ENCODE peak calls at places on chromosomes 5 and 9, in ten cellular contexts. One of them, this sample, is unnamed.

GRCh38 chr9:37876376-37876775 is 27.6 kb downstream of the SLC25A51 start:
- DNase-seq in GM12878: no peak
- DNase-seq in endothelial cell of umbilical vein: no peak
- DNase-seq in WTC11: no peak
- DNase-seq in A549: no peak
- DNase-seq in HCT116: no peak
- DNase-seq in HepG2: no peak
- DNase-seq in K562: no peak
- DNase-seq in SK-N-SH: no peak
- DNase-seq in H1: no peak
- DNase-seq in this sample: no peak

GRCh38 chr9:33170464-33171156 is 3.5 kb upstream of the B4GALT1 start:
- DNase-seq in H1: no peak
- DNase-seq in GM12878: no peak
- DNase-seq in HCT116: peak
- DNase-seq in K562: no peak
- DNase-seq in A549: peak
- DNase-seq in HepG2: no peak
- DNase-seq in SK-N-SH: peak
- DNase-seq in WTC11: peak
- DNase-seq in endothelial cell of umbilical vein: no peak
- DNase-seq in this sample: peak

GRCh38 chr5:132496631-132497487 is 6.3 kb upstream of the IRF1 start:
- DNase-seq in GM12878: no peak
- DNase-seq in SK-N-SH: peak
- DNase-seq in K562: peak
- DNase-seq in endothelial cell of umbilical vein: peak
- DNase-seq in WTC11: peak
- DNase-seq in H1: no peak
- DNase-seq in A549: peak
- DNase-seq in HepG2: peak
- DNase-seq in HCT116: no peak
- DNase-seq in this sample: peak

GRCh38 chr9:37061763-37062162 is 27.7 kb upstream of the PAX5 start:
- DNase-seq in GM12878: no peak
- DNase-seq in WTC11: no peak
- DNase-seq in HCT116: no peak
- DNase-seq in HepG2: peak
- DNase-seq in H1: no peak
- DNase-seq in SK-N-SH: no peak
- DNase-seq in A549: peak
- DNase-seq in K562: no peak
- DNase-seq in endothelial cell of umbilical vein: no peak
- DNase-seq in this sample: peak

GRCh38 chr9:7236186-7236585 is 478.4 kb downstream of the KDM4C start:
- DNase-seq in K562: no peak
- DNase-seq in SK-N-SH: no peak
- DNase-seq in HCT116: no peak
- DNase-seq in H1: no peak
- DNase-seq in endothelial cell of umbilical vein: no peak
- DNase-seq in GM12878: no peak
- DNase-seq in WTC11: no peak
- DNase-seq in A549: no peak
- DNase-seq in HepG2: no peak
- DNase-seq in this sample: no peak

GRCh38 chr9:13810510-13810909 is 503.4 kb downstream of the NFIB start:
- DNase-seq in endothelial cell of umbilical vein: no peak
- DNase-seq in A549: no peak
- DNase-seq in K562: no peak
- DNase-seq in HCT116: no peak
- DNase-seq in GM12878: no peak
- DNase-seq in WTC11: no peak
- DNase-seq in H1: no peak
- DNase-seq in SK-N-SH: no peak
- DNase-seq in HepG2: no peak
- DNase-seq in this sample: no peak

GRCh38 chr5:142006363-142007236 is 6.2 kb downstream of the GNPDA1 start:
- DNase-seq in A549: no peak
- DNase-seq in endothelial cell of umbilical vein: no peak
- DNase-seq in SK-N-SH: no peak
- DNase-seq in H1: no peak
- DNase-seq in WTC11: no peak
- DNase-seq in HCT116: no peak
- DNase-seq in GM12878: no peak
- DNase-seq in K562: no peak
- DNase-seq in HepG2: no peak
- DNase-seq in this sample: peak

GRCh38 chr9:100317706-100318105 is 35.0 kb downstream of the TEX10 start:
- DNase-seq in A549: no peak
- DNase-seq in H1: no peak
- DNase-seq in WTC11: no peak
- DNase-seq in K562: no peak
- DNase-seq in endothelial cell of umbilical vein: no peak
- DNase-seq in SK-N-SH: no peak
- DNase-seq in HepG2: no peak
- DNase-seq in GM12878: no peak
- DNase-seq in HCT116: no peak
- DNase-seq in this sample: no peak

GRCh38 chr5:43191740-43192557 is at the start of gene NIM1K:
- DNase-seq in HCT116: no peak
- DNase-seq in endothelial cell of umbilical vein: peak
- DNase-seq in HepG2: peak
- DNase-seq in SK-N-SH: peak
- DNase-seq in K562: no peak
- DNase-seq in WTC11: peak
- DNase-seq in H1: peak
- DNase-seq in A549: peak
- DNase-seq in GM12878: no peak
- DNase-seq in this sample: peak

GRCh38 chr9:8492679-8493078 is 693.1 kb upstream of the DMAC1 start:
- DNase-seq in endothelial cell of umbilical vein: no peak
- DNase-seq in GM12878: no peak
- DNase-seq in HepG2: no peak
- DNase-seq in SK-N-SH: no peak
- DNase-seq in A549: no peak
- DNase-seq in WTC11: no peak
- DNase-seq in K562: no peak
- DNase-seq in HCT116: no peak
- DNase-seq in H1: no peak
- DNase-seq in this sample: no peak

GRCh38 chr5:132183723-132184122 is 43.9 kb downstream of the P4HA2 start:
- DNase-seq in K562: no peak
- DNase-seq in SK-N-SH: no peak
- DNase-seq in endothelial cell of umbilical vein: no peak
- DNase-seq in HepG2: no peak
- DNase-seq in HCT116: no peak
- DNase-seq in GM12878: no peak
- DNase-seq in WTC11: no peak
- DNase-seq in H1: no peak
- DNase-seq in A549: no peak
- DNase-seq in this sample: peak

GRCh38 chr5:149257875-149258705 is 13.6 kb upstream of the AFAP1L1 start:
- DNase-seq in WTC11: no peak
- DNase-seq in A549: no peak
- DNase-seq in HepG2: no peak
- DNase-seq in GM12878: no peak
- DNase-seq in endothelial cell of umbilical vein: no peak
- DNase-seq in SK-N-SH: no peak
- DNase-seq in H1: no peak
- DNase-seq in HCT116: no peak
- DNase-seq in K562: no peak
- DNase-seq in this sample: no peak

DNA sequence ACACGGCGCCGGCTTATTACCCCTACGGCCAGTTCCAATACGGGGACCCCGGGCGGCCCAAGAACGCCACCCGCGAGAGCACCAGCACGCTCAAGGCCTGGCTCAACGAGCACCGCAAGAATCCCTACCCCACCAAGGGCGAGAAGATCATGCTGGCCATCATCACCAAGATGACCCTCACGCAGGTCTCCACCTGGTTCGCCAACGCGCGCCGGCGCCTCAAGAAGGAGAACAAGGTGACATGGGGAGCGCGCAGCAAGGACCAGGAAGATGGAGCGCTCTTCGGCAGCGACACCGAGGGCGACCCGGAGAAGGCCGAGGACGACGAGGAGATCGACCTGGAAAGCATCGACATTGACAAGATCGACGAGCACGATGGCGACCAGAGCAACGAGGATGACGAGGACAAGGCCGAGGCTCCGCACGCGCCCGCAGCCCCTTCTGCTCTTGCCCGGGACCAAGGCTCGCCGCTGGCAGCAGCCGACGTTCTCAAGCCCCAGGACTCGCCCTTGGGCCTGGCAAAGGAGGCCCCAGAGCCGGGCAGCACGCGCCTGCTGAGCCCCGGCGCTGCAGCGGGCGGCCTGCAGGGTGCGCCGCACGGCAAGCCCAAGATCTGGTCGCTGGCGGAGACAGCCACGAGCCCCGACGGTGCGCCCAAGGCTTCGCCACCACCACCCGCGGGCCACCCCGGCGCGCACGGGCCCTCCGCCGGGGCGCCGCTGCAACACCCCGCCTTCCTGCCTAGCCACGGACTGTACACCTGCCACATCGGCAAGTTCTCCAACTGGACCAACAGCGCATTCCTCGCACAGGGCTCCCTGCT is 3.9 kb downstream of the IRX1 start:
- DNase-seq in GM12878: no peak
- DNase-seq in endothelial cell of umbilical vein: no peak
- DNase-seq in HepG2: no peak
- DNase-seq in SK-N-SH: peak
- DNase-seq in K562: no peak
- DNase-seq in H1: no peak
- DNase-seq in A549: no peak
- DNase-seq in HCT116: no peak
- DNase-seq in WTC11: peak
- DNase-seq in this sample: no peak
- TF ChIP-seq CTCF in GM12878: no peak
- TF ChIP-seq CTCF in endothelial cell of umbilical vein: peak
- TF ChIP-seq CTCF in HepG2: no peak
- TF ChIP-seq CTCF in SK-N-SH: no peak
- TF ChIP-seq CTCF in K562: peak
- TF ChIP-seq CTCF in H1: no peak
- TF ChIP-seq CTCF in A549: no peak
- TF ChIP-seq CTCF in HCT116: no peak
- TF ChIP-seq CTCF in WTC11: no peak
- TF ChIP-seq CTCF in this sample: no peak

DNA sequence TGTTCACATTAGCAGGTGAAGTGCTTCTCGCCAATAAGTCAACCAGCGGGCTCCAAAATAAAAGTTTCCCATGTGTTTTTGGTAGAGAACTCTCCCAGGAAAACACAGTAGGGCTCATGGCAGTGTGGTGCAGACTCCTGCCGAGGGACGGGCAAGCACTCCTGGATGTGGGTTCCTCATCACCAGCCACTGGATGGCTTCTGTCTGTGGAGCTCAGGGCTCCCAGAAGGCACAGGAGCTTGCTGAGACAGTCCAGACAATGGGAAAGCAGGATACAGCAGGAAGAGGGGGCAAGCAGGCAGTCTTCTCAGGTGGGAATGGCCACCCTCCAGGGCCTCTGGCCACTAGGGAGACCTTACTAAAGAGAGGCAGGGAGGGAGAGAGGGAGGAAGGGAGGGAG is 142.4 kb downstream of the HSD17B3 start:
- DNase-seq in K562: no peak
- DNase-seq in H1: no peak
- DNase-seq in endothelial cell of umbilical vein: no peak
- DNase-seq in SK-N-SH: no peak
- DNase-seq in GM12878: no peak
- DNase-seq in HCT116: no peak
- DNase-seq in HepG2: no peak
- DNase-seq in A549: no peak
- DNase-seq in WTC11: no peak
- DNase-seq in this sample: no peak
- TF ChIP-seq MAX in K562: no peak
- TF ChIP-seq MAX in H1: no peak
- TF ChIP-seq MAX in endothelial cell of umbilical vein: no peak
- TF ChIP-seq MAX in SK-N-SH: no peak
- TF ChIP-seq MAX in GM12878: no peak
- TF ChIP-seq MAX in HCT116: no peak
- TF ChIP-seq MAX in HepG2: no peak
- TF ChIP-seq MAX in A549: no peak
- TF ChIP-seq MAX in WTC11: no peak
- TF ChIP-seq MAX in this sample: no peak

DNA sequence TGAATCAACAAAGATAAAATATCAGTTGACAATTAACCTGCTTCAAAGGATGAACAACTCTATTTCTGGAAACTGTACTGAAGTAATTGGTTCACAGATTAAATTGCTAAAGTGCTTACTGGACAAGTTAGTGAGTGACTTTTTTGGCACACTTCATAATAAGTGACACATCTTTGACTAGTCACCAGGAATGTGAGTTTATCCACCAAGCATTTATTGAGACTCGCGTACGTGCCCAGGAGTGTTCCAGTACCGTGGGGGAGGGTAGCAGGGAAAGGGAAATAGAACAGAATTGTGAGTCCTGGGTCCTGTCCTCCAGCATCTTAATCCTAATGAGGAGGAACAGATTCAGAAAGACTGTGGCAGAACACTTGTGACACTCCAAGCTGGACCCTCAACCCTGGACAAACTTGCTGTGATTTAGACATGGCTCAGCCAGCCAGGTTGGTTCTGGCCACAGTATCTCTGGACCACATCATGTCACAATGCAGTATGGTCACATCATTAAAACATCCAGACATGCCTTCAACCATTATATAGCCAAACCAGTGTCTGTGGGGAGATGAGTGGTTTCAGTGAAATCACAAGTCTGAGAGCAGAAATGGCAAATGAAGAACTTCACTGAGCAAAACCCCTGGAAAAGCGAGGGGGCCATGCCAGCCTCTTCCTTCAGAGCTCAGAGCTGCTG is 623.1 kb downstream of the BNC2 start:
- DNase-seq in H1: no peak
- DNase-seq in HepG2: no peak
- DNase-seq in HCT116: no peak
- DNase-seq in GM12878: no peak
- DNase-seq in SK-N-SH: no peak
- DNase-seq in endothelial cell of umbilical vein: no peak
- DNase-seq in WTC11: no peak
- DNase-seq in A549: peak
- DNase-seq in K562: no peak
- DNase-seq in this sample: no peak
- TF ChIP-seq CTCF in H1: no peak
- TF ChIP-seq CTCF in HepG2: no peak
- TF ChIP-seq CTCF in HCT116: no peak
- TF ChIP-seq CTCF in GM12878: no peak
- TF ChIP-seq CTCF in SK-N-SH: no peak
- TF ChIP-seq CTCF in endothelial cell of umbilical vein: no peak
- TF ChIP-seq CTCF in WTC11: no peak
- TF ChIP-seq CTCF in A549: no peak
- TF ChIP-seq CTCF in K562: no peak
- TF ChIP-seq CTCF in this sample: no peak

DNA sequence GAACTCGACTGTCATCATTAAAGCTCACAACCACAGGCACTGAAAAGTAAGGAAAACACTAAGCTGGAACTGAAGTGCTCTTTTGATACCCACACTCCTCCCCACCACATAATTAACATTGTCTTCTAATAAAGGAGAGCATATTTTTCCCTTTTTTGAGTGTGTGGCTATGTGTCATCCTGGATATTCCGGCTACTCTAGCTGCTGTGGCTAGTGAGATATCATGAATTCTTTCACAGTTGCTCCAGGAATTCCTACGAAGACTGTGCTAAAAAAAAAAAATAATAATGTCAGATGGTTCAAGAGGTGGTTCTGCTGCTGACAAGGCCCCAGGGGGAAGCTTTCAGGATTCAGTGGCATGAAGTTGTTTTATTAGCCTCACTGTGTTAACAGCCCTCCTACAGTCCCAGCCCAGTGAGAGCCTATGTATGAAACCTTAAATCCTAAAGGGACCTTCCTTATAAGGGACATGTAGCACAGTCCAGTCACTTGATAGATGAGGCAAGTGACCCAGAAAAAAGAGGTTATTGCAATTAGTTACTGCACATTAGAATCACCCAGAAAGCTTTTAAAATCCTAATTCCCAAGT is 46.6 kb downstream of the TMEM252 start:
- DNase-seq in WTC11: no peak
- DNase-seq in HCT116: no peak
- DNase-seq in HepG2: no peak
- DNase-seq in SK-N-SH: no peak
- DNase-seq in A549: no peak
- DNase-seq in H1: no peak
- DNase-seq in endothelial cell of umbilical vein: no peak
- DNase-seq in GM12878: no peak
- DNase-seq in K562: no peak
- DNase-seq in this sample: no peak
- TF ChIP-seq MAX in WTC11: no peak
- TF ChIP-seq MAX in HCT116: no peak
- TF ChIP-seq MAX in HepG2: no peak
- TF ChIP-seq MAX in SK-N-SH: no peak
- TF ChIP-seq MAX in A549: no peak
- TF ChIP-seq MAX in H1: no peak
- TF ChIP-seq MAX in endothelial cell of umbilical vein: no peak
- TF ChIP-seq MAX in GM12878: no peak
- TF ChIP-seq MAX in K562: no peak
- TF ChIP-seq MAX in this sample: no peak

This sample was measured in NB4.